ENCODE peak calls at places on chromosome 15, in five cellular contexts. K, W, N, Y and B are unnamed samples. For H3K4me1, the result is how much of the 10 kb centered on the place peaks cover.

GRCh38 chr15:24878153-24878552 is 76.6 kb upstream of the SNRPN start:
- DNase-seq in W (peak), Y (no peak), K (no peak), N (no peak), B (peak)

GRCh38 chr15:63238796-63239195 is 38.6 kb upstream of the APH1B start:
- DNase-seq in W (peak), N (no peak), K (no peak), Y (peak), B (no peak)

GRCh38 chr15:79431636-79432344 is at the start of gene MINAR1:
- DNase-seq in W (peak), N (peak), K (no peak), Y (no peak), B (peak)

GRCh38 chr15:26097216-26097615 is 234.1 kb upstream of the ATP10A start:
- DNase-seq in W (no peak), K (no peak), Y (no peak), N (no peak), B (no peak)

GRCh38 chr15:69719527-69719926 is 266.9 kb downstream of the RPLP1 start:
- DNase-seq in K (no peak), W (no peak), Y (no peak), N (no peak), B (no peak)

GRCh38 chr15:41494922-41495735 is 1.5 kb downstream of the ITPKA start:
- DNase-seq in W (no peak), N (no peak), Y (no peak), K (peak), B (no peak)

GRCh38 chr15:87477056-87477455 is 779.5 kb downstream of the NTRK3 start:
- DNase-seq in K (no peak), Y (no peak), W (no peak), N (no peak), B (no peak)

GRCh38 chr15:69704229-69704628 is 251.6 kb downstream of the RPLP1 start:
- DNase-seq in W (peak), N (no peak), K (no peak), Y (no peak), B (no peak)

GRCh38 chr15:74011610-74012009 is 17.1 kb downstream of the PML start:
- DNase-seq in Y (no peak), K (no peak), W (peak), N (no peak), B (no peak)

GRCh38 chr15:63501256-63502089 is 2.9 kb upstream of the USP3 start:
- DNase-seq in Y (no peak), W (peak), N (peak), K (no peak), B (peak)

GRCh38 chr15:63371297-63371918 is 10.2 kb downstream of the CA12 start:
- DNase-seq in Y (no peak), K (no peak), W (peak), N (peak), B (no peak)

GRCh38 chr15:68795298-68795848 is 25.3 kb downstream of the ANP32A start:
- DNase-seq in N (no peak), W (peak), Y (no peak), K (no peak), B (no peak)

GRCh38 chr15:69499521-69500201 is 47.0 kb downstream of the RPLP1 start:
- DNase-seq in K (no peak), Y (no peak), W (no peak), N (no peak), B (no peak)

GRCh38 chr15:49229922-49230321 is 59.9 kb downstream of the GALK2 start:
- DNase-seq in N (no peak), Y (no peak), K (no peak), W (no peak), B (no peak)

GRCh38 chr15:31345606-31346366 is 19.2 kb downstream of the KLF13 start:
- DNase-seq in K (no peak), N (no peak), W (no peak), Y (no peak), B (no peak)

GRCh38 chr15:63506537-63507035 is 2.2 kb downstream of the USP3 start:
- DNase-seq in N (peak), K (no peak), Y (no peak), W (no peak), B (peak)

GRCh38 chr15:35123743-35124142 is 38.6 kb upstream of the NANOGP8 start:
- DNase-seq in K (no peak), Y (no peak), N (no peak), W (no peak), B (no peak)

GRCh38 chr15:92904832-92905640 is 4.9 kb downstream of the CHD2 start:
- DNase-seq in Y (no peak), W (no peak), N (peak), K (no peak), B (no peak)

GRCh38 chr15:28994142-28994829 is 108.5 kb downstream of the APBA2 start:
- DNase-seq in W (no peak), Y (no peak), K (no peak), N (no peak), B (no peak)

GRCh38 chr15:56052389-56053045 is 59.1 kb upstream of the NEDD4 start:
- DNase-seq in K (peak), Y (no peak), N (peak), W (peak), B (peak)

GRCh38 chr15:77025471-77025901 is 30.6 kb downstream of the PSTPIP1 start:
- DNase-seq in W (no peak), K (no peak), N (no peak), Y (no peak), B (no peak)

GRCh38 chr15:80455668-80456442 is 51.7 kb downstream of the ARNT2 start:
- DNase-seq in W (peak), N (peak), Y (peak), K (peak), B (peak)
- TF ChIP-seq BHLHE40 in W (peak), N (no peak), Y (no peak), K (no peak), B (no peak)

GRCh38 chr15:66614456-66615174 is 48.8 kb upstream of the LCTL start:
- DNase-seq in Y (no peak), W (no peak), N (no peak), K (no peak), B (no peak)

GRCh38 chr15:66615175-66615495 is 49.3 kb upstream of the LCTL start:
- DNase-seq in N (no peak), W (no peak), K (no peak), Y (no peak), B (no peak)

GRCh38 chr15:66615846-66616245 is 50.0 kb upstream of the LCTL start:
- DNase-seq in N (no peak), Y (no peak), K (no peak), W (no peak), B (no peak)

GRCh38 chr15:66619152-66619903 is 53.5 kb upstream of the LCTL start:
- DNase-seq in Y (no peak), W (peak), K (peak), N (peak), B (peak)

DNA sequence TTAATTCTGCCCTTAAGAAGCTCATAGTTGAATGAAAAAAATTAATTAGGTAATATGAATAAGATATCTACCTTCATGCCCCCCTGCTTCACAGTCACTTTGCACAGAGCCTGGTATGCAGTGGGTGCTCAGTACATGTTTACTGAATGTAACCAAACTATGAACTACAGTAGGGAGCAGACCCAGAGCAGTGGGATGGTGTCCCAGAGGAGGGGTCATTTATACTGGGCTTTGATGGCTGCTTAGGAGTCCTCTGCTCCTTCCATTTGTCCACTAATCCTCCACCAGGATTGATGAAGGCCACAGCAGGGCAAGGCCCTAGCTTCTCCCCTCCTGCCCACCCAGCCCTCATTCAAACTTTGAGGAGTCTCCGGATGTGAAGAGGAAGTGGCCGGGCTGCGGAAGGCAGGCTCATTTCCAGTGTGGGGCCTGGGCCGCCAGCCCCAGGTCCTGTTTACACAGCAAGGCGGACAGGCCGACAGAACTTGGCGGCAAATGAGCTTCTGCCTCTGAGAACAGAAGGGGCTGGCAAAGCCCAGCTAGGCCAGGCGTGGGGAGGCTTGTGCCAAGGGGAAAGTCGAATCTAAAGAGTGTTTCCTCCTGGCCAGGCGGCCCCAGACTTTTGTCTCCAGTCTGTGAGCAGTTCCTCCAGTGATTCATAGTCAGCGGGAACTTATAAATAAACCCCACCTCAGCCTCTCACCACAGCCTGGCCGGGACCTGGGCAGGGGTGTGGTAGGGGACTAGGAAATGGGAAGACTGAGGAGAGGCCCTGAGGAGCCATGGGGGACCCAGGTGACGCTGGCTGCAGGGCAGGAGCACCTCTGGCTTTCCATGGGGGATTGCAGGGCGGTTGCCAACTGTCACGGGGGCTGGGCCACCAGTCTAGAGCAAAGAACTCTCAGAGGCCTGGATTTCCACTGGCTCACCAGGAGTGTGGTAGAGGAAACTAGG is 51.6 kb upstream of the LCTL start:
- DNase-seq in N (peak), Y (no peak), K (no peak), W (peak), B (peak)
- H3K4me1 ChIP-seq in N (under half), Y (under half), K (half or more), W (under half), B (under half)

DNA sequence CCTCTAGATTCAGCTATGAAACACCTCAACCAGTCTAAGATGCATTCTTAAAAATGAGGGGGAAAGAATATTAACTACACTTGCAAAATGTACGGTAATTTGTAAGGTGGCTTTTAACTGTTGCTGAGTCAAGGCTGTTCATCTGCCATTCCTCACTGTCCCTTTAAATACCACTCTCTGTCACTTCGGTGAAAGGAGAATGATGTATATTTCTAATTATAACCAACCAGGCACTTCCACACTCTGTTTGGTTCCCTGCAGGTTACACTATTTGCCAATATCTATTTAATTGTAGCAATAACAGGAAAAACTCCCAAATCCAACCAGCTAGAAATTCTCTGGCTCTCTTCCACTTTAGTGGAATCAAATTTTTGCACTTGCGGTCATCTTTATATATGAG is 70.5 kb upstream of the SLCO3A1 start:
- DNase-seq in K (no peak), W (no peak), N (no peak), Y (no peak), B (no peak)
- TF ChIP-seq BHLHE40 in K (no peak), W (no peak), N (no peak), Y (no peak), B (no peak)

DNA sequence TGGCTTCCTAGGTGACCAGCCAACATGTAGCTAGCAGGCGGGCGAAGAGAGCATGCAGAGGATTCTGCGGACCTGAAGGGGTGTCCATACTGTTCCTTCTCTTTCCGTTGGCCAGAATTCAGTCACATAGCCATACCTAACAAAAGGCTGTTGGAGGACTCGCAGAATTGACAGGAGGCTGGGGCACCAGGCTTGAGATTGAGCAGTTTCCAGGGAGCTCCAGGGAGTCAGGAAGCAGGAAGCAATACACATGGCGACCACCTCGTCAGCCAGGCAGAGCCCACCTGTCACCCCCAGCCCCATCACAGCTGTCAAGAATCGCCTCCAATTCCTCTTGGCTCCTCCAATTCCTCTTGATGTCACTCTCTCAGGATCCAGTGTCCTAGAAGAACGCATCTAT is 13.2 kb upstream of the DNAJA4 start:
- DNase-seq in Y (no peak), N (no peak), K (no peak), W (no peak), B (no peak)
- H3K4me1 ChIP-seq in Y (under half), N (under half), K (under half), W (under half), B (under half)

DNA sequence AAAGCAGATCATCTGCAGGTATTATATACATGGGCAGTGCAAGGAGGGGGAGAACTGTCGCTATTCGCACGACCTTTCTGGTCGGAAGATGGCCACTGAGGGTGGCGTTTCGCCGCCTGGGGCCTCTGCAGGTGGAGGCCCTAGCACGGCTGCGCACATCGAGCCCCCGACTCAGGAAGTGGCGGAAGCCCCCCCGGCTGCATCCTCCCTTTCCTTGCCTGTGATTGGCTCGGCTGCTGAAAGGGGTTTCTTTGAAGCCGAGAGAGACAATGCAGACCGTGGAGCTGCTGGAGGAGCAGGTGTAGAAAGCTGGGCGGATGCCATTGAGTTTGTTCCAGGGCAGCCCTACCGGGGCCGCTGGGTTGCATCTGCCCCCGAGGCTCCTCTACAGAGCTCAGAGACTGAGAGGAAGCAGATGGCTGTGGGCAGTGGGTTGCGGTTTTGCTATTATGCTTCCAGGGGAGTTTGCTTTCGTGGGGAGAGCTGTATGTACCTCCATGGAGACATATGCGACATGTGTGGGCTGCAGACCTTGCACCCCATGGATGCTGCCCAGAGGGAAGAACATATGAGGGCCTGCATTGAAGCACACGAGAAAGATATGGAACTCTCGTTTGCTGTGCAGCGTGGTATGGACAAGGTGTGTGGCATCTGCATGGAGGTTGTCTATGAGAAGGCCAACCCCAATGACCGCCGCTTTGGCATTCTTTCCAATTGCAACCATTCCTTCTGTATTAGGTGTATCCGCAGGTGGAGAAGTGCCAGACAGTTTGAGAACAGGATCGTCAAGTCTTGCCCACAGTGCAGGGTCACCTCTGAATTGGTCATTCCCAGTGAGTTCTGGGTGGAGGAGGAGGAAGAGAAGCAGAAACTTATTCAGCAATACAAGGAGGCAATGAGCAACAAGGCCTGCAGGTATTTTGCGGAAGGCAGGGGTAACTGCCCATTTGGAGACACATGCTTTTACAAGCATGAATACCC is 886 bp downstream of the MKRN3 start:
- DNase-seq in W (no peak), N (peak), Y (no peak), K (peak), B (peak)
- TF ChIP-seq BHLHE40 in W (no peak), N (no peak), Y (no peak), K (no peak), B (no peak)

GRCh38 chr15:67137319-67137718 is 71.9 kb downstream of the SMAD3 start:
- DNase-seq in N (no peak), W (no peak), K (no peak), Y (no peak), B (no peak)

GRCh38 chr15:67134577-67135492 is 69.4 kb downstream of the SMAD3 start:
- DNase-seq in K (no peak), W (no peak), N (no peak), Y (no peak), B (no peak)

GRCh38 chr15:67133738-67134576 is 68.6 kb downstream of the SMAD3 start:
- DNase-seq in N (peak), Y (no peak), K (no peak), W (peak), B (no peak)

GRCh38 chr15:67136802-67137201 is 71.4 kb downstream of the SMAD3 start:
- DNase-seq in N (no peak), W (no peak), K (no peak), Y (no peak), B (no peak)

DNA sequence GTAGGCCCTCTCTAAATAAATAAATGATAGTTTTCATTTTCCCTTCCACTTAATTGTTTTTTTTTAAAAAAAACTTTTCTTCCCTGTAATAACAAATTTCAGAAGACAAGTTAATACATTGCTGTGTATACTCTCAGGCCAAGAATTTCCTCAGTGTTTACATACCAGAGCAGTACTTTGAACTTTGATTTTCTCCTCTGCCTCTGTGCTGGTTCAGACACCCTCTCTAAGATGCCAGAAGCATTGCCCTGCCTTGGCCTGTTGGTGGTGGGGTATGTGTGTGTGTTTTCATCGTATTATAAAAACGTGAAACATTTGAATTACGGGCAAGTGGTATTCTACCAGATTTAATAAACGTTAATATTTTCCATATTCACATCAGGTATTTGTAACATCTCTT is 70.1 kb downstream of the SMAD3 start:
- DNase-seq in N (peak), Y (no peak), W (peak), K (no peak), B (peak)
- H3K4me1 ChIP-seq in N (half or more), Y (half or more), W (half or more), K (under half), B (half or more)